ENCODE peak calls at places on chromosomes 2 and 18, in five cellular contexts. P is lower lobe of right lung; N is naive thymus-derived CD4-positive, alpha-beta T cell; X is left ventricle myocardium inferior; S is skeletal muscle cell. K is an unnamed sample.

GRCh38 chr2:241863021-241863954 is 4.6 kb upstream of the PDCD1 start:
- DNase-seq in X (peak; percentile 8), N (no peak), P (no peak), S (no peak), K (no peak)

GRCh38 chr2:17518212-17519154 is at the start of gene RAD51AP2:
- DNase-seq in X (peak; percentile 89), P (peak; percentile 78), N (no peak), S (peak; percentile 68), K (no peak)

GRCh38 chr18:22088029-22088428 is 81.4 kb upstream of the GATA6 start:
- DNase-seq in S (no peak), N (no peak), X (no peak), P (peak; percentile 74), K (no peak)

GRCh38 chr18:32201936-32202335 is 12.1 kb downstream of the MEP1B start:
- DNase-seq in N (no peak), P (no peak), X (no peak), S (no peak), K (no peak)

GRCh38 chr2:94870392-94871225 is 621 bp upstream of the TEKT4 start:
- DNase-seq in P (peak; percentile 34), N (no peak), S (no peak), X (peak; percentile 9), K (no peak)

GRCh38 chr2:83874712-83875430 is 584.2 kb downstream of the SUCLG1 start:
- DNase-seq in S (no peak), X (no peak), N (no peak), P (no peak), K (no peak)

GRCh38 chr2:197821550-197822218 is 17.3 kb downstream of the PLCL1 start:
- DNase-seq in X (no peak), N (no peak), S (no peak), P (no peak), K (no peak)

GRCh38 chr18:32910694-32911296 is 138.0 kb upstream of the KLHL14 start:
- DNase-seq in X (no peak), S (no peak), N (no peak), P (no peak), K (no peak)

GRCh38 chr2:200797242-200797770 is 14.4 kb upstream of the BZW1 start:
- DNase-seq in S (no peak), N (no peak), P (no peak), X (peak; percentile 53), K (no peak)

GRCh38 chr2:200095436-200095835 is 140.1 kb downstream of the MAIP1 start:
- DNase-seq in P (no peak), X (no peak), N (no peak), S (no peak), K (no peak)

GRCh38 chr2:167190053-167190452 is 301.8 kb downstream of the XIRP2 start:
- DNase-seq in X (peak; percentile 19), S (peak; percentile 92), N (no peak), P (no peak), K (peak; percentile 94)

GRCh38 chr18:63210531-63210930 is 109.0 kb downstream of the BCL2 start:
- DNase-seq in P (no peak), N (no peak), X (no peak), S (no peak), K (no peak)

GRCh38 chr18:36176177-36176584 is 11.1 kb upstream of the MOCOS start:
- DNase-seq in P (no peak), N (no peak), S (no peak), X (no peak), K (no peak)

GRCh38 chr2:217714268-217714643 is 288.5 kb downstream of the TNS1 start:
- DNase-seq in S (no peak), P (peak; percentile 64), N (no peak), X (peak; percentile 60), K (peak; percentile 79)

GRCh38 chr2:27737676-27738348 is 33.7 kb upstream of the MRPL33 start:
- DNase-seq in S (peak; percentile 90), P (no peak), X (no peak), N (no peak), K (no peak)

GRCh38 chr18:13973061-13973460 is 57.7 kb upstream of the MC2R start:
- DNase-seq in X (no peak), S (no peak), P (no peak), N (no peak), K (no peak)

GRCh38 chr2:10286216-10287037 is 16.3 kb upstream of the HPCAL1 start:
- DNase-seq in P (peak; percentile 82), S (no peak), X (peak; percentile 44), N (no peak), K (no peak)

GRCh38 chr18:2143666-2144065 is 427.6 kb downstream of the METTL4 start:
- DNase-seq in X (no peak), S (peak; percentile 60), N (no peak), P (no peak), K (no peak)

GRCh38 chr2:61210332-61210981 is 48.5 kb downstream of the C2orf74 start:
- DNase-seq in P (no peak), X (no peak), N (no peak), S (peak; percentile 65), K (no peak)

GRCh38 chr2:101479810-101480209 is 4.9 kb upstream of the RFX8 start:
- DNase-seq in N (no peak), S (no peak), X (no peak), P (no peak), K (no peak)

GRCh38 chr2:860259-860855 is 90.3 kb upstream of the SNTG2 start:
- DNase-seq in N (no peak), S (no peak), P (no peak), X (no peak), K (no peak)

GRCh38 chr2:14536976-14537375 is 95.5 kb upstream of the LRATD1 start:
- DNase-seq in P (no peak), S (no peak), X (no peak), N (no peak), K (no peak)

GRCh38 chr18:27040796-27041195 is 144.3 kb downstream of the CHST9 start:
- DNase-seq in N (no peak), S (no peak), P (no peak), X (no peak), K (no peak)

GRCh38 chr2:96265349-96265839 is 403 bp downstream of the TMEM127 start:
- DNase-seq in X (peak; percentile 59), P (peak; percentile 69), S (no peak), N (no peak), K (no peak)

GRCh38 chr2:69817739-69818494 is 11.5 kb upstream of the GMCL1 start:
- DNase-seq in S (no peak), P (no peak), N (no peak), X (no peak), K (no peak)

GRCh38 chr2:224904390-224904789 is 137.9 kb downstream of the DOCK10 start:
- DNase-seq in X (no peak), S (no peak), P (no peak), N (no peak), K (no peak)

DNA sequence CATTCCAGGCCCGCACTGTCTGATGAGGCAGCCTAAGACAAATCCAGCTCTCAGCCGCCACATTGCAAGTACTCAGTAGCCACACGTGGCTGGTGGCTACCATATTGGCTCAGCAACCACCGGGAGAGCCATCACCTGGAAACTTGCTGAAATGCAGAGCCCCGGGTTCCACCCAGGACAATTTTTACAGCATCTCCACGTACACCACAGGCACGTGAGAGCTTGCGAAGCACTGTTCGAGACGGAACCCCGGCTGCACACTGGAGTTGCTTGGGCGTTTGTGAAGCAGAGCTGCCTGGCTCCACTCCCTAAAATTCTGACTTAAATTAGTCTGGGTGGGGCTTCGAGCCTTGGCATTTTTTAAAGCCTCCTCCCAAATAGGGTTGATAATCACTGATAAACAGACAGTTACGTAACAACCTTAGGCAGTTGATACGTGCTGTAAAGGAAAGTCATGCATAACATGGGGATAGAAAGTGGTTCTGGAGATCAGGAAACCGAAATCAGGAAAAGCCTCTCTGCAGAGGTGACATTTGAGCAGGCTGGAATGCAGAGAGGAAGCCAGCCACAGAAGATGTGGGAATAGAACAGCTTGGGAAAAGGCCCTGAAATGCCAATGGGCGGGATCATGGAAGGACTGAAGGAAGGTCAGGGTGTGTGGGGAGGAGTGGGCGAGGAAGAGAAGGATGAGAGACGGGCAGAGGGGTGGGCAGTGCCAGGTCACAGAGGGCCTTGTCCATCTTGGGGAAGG is 6.2 kb downstream of the ASAP2 start:
- DNase-seq in X (no peak), N (no peak), S (no peak), P (no peak), K (no peak)
- H3K4me3 ChIP-seq in X (peak overlapping the region; percentile 16), N (no peak overlapping the region), S (no peak overlapping the region), P (peak overlapping the region; percentile 2), K (no peak overlapping the region)

GRCh38 chr2:120867290-120868231 is 131.9 kb downstream of the GLI2 start:
- DNase-seq in X (peak; percentile 76), P (peak; percentile 77), S (no peak), N (no peak), K (peak; percentile 37)

GRCh38 chr2:120865656-120866055 is 130.0 kb downstream of the GLI2 start:
- DNase-seq in X (no peak), P (peak; percentile 23), N (no peak), S (no peak), K (no peak)

GRCh38 chr2:120864981-120865380 is 129.3 kb downstream of the GLI2 start:
- DNase-seq in P (peak; percentile 24), X (no peak), S (no peak), N (no peak), K (no peak)

GRCh38 chr2:120866071-120866470 is 130.4 kb downstream of the GLI2 start:
- DNase-seq in P (peak; percentile 21), S (no peak), N (no peak), X (no peak), K (no peak)

GRCh38 chr2:120866483-120867140 is 130.9 kb downstream of the GLI2 start:
- DNase-seq in S (no peak), N (no peak), P (peak; percentile 30), X (no peak), K (no peak)
- H3K4me3 ChIP-seq in S (peak overlapping the region; percentile 41), N (no peak overlapping the region), P (no peak overlapping the region), X (peak overlapping the region; percentile 63), K (peak overlapping the region; percentile 34)

DNA sequence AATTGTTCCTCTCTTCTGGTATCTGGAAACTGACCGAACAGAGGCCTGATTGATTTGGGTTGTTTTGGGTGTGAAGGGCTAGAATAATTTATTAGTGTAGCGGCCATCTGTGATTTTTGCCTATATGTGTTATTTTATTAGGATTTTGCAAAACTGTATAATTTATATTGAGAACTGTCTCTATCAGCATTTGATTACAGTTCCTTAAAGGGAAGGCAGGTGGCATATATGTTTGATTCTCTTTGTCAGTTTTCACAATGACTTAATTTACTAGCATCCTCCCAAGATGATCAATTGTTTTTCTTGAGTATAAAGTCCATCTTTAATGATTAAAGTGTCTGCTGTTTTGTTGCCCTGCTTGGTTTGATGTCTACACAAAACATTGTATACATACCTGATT is 4.5 kb downstream of the NBEAL1 start:
- DNase-seq in N (no peak), P (no peak), X (no peak), S (no peak), K (no peak)
- H3K4me3 ChIP-seq in N (no peak overlapping the region), P (peak overlapping the region; percentile 74), X (peak overlapping the region; percentile 91), S (no peak overlapping the region), K (peak overlapping the region; percentile 27)

DNA sequence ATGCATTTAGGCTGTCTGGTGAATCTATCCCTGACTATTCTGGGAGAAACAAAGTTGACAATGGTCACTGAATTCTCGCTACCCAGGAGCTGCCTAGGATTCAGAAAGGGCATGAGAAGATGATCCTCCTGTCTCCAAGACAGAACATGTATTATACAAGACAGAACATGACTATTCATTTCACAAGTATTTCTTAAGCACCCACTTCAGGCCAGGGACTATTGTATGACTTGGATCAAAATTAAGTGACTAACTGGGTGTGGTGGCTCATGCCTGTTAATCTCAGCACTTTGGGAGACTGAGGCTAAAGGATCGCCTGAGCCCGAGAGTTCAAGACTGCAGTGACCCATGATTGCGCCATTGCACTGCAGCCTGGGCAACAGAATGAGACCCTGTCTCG is 235.8 kb upstream of the RAB12 start:
- DNase-seq in S (no peak), X (no peak), P (no peak), N (no peak), K (no peak)
- H3K4me3 ChIP-seq in S (no peak overlapping the region), X (no peak overlapping the region), P (no peak overlapping the region), N (no peak overlapping the region), K (no peak overlapping the region)

GRCh38 chr2:232522855-232523681 is 2.9 kb downstream of the PRSS56 start:
- DNase-seq in N (no peak), P (no peak), X (no peak), S (no peak), K (no peak)
- H3K4me3 ChIP-seq in N (no peak overlapping the region), P (no peak overlapping the region), X (peak overlapping the region; percentile 64), S (no peak overlapping the region), K (no peak overlapping the region)